ENCODE peak calls at places on chromosomes 7 and 10, in four cellular contexts. A, M, N and I are unnamed samples.

GRCh38 chr10:89954787-89955566 is 253.6 kb downstream of the KIF20B start:
- DNase-seq in A (no peak), M (no peak), N (no peak), I (no peak)

GRCh38 chr7:767941-768729 is 41.1 kb upstream of the PRKAR1B start:
- DNase-seq in N (no peak), M (no peak), A (no peak), I (no peak)

GRCh38 chr10:113661332-113661731 is 2.5 kb downstream of the NRAP start:
- DNase-seq in M (no peak), N (no peak), A (no peak), I (no peak)

GRCh38 chr10:22612316-22612715 is 102.1 kb downstream of the PIP4K2A start:
- DNase-seq in N (no peak), M (no peak), A (no peak), I (no peak)

GRCh38 chr7:135263321-135263970 is 29.8 kb downstream of the STRA8 start:
- DNase-seq in M (no peak), N (no peak), A (no peak), I (no peak)

GRCh38 chr7:43725251-43725650 is 4.1 kb downstream of the COA1 start:
- DNase-seq in M (no peak), A (no peak), N (no peak), I (no peak)

GRCh38 chr10:124515244-124515970 is 53.8 kb downstream of the LHPP start:
- DNase-seq in N (no peak), A (no peak), M (no peak), I (no peak)

GRCh38 chr7:94178247-94178646 is 174.1 kb upstream of the BET1 start:
- DNase-seq in N (no peak), M (no peak), A (no peak), I (no peak)

GRCh38 chr10:114103286-114103685 is 59.6 kb downstream of the ADRB1 start:
- DNase-seq in M (no peak), N (peak; percentile 34), A (peak; percentile 72), I (peak; percentile 29)

GRCh38 chr10:13715091-13715490 is 128.3 kb downstream of the PRPF18 start:
- DNase-seq in M (no peak), A (no peak), N (no peak), I (no peak)

GRCh38 chr7:70520604-70521003 is 611.3 kb upstream of the GALNT17 start:
- DNase-seq in M (no peak), N (no peak), A (no peak), I (no peak)

GRCh38 chr7:152120210-152120609 is 94.7 kb downstream of the GALNT11 start:
- DNase-seq in N (no peak), M (no peak), A (no peak), I (no peak)

GRCh38 chr10:44647877-44648542 is 263.1 kb upstream of the CXCL12 start:
- DNase-seq in M (no peak), N (no peak), A (no peak), I (peak; percentile 74)

GRCh38 chr10:130747359-130747758 is 564.2 kb downstream of the TCERG1L start:
- DNase-seq in M (no peak), N (no peak), A (peak; percentile 17), I (no peak)

GRCh38 chr10:15106352-15107013 is 9.3 kb downstream of the RPP38 start:
- DNase-seq in A (peak; percentile 58), N (peak; percentile 74), M (peak; percentile 44), I (peak; percentile 55)

GRCh38 chr10:133257489-133258065 is 19.1 kb downstream of the ADAM8 start:
- DNase-seq in M (no peak), A (peak; percentile 88), N (peak; percentile 72), I (no peak)

GRCh38 chr7:41956276-41956675 is 253.4 kb upstream of the INHBA start:
- DNase-seq in N (no peak), A (no peak), M (no peak), I (no peak)

GRCh38 chr10:120336910-120337540 is 120.0 kb upstream of the PLPP4 start:
- DNase-seq in A (peak; percentile 61), N (peak; percentile 56), M (peak; percentile 9), I (peak; percentile 14)

GRCh38 chr7:133139350-133139749 is 57.5 kb upstream of the CHCHD3 start:
- DNase-seq in N (no peak), M (no peak), A (peak; percentile 66), I (peak; percentile 37)

GRCh38 chr10:74822583-74823089 is 3.8 kb upstream of the KAT6B start:
- DNase-seq in A (peak; percentile 32), M (no peak), N (no peak), I (no peak)

GRCh38 chr7:150401861-150402631 is 22.9 kb downstream of the ZNF775 start:
- DNase-seq in A (no peak), N (no peak), M (no peak), I (no peak)

GRCh38 chr7:47328392-47329319 is 253.3 kb downstream of the TNS3 start:
- DNase-seq in N (no peak), M (no peak), A (peak; percentile 59), I (no peak)

GRCh38 chr7:17548014-17548653 is 249.7 kb downstream of the AHR start:
- DNase-seq in M (no peak), A (no peak), N (no peak), I (no peak)

GRCh38 chr10:28734940-28735759 is 57.8 kb downstream of the BAMBI start:
- DNase-seq in M (no peak), A (peak; percentile 18), N (no peak), I (peak; percentile 86)

GRCh38 chr7:42543953-42544352 is 306.9 kb upstream of the GLI3 start:
- DNase-seq in M (no peak), N (no peak), A (no peak), I (no peak)

GRCh38 chr7:157266272-157266671 is 70.5 kb upstream of the DNAJB6 start:
- DNase-seq in M (no peak), A (no peak), N (no peak), I (no peak)

GRCh38 chr10:131862548-131862947 is 38.3 kb upstream of the PPP2R2D start:
- DNase-seq in N (no peak), A (no peak), M (no peak), I (no peak)

GRCh38 chr10:3811331-3811870 is 26.4 kb upstream of the KLF6 start:
- DNase-seq in M (peak; percentile 7), A (peak; percentile 41), N (peak; percentile 52), I (no peak)

GRCh38 chr7:15751191-15751701 is 64.8 kb upstream of the MEOX2 start:
- DNase-seq in N (no peak), A (no peak), M (no peak), I (no peak)